ENCODE peak calls at places on chromosomes 11 and 22, in four cellular contexts. One of them, this sample, is unnamed. For H3K4me1, the result is how much of the 10 kb centered on the place peaks cover.

GRCh38 chr11:110525883-110526282 is 96.1 kb downstream of the FDX1 start:
- DNase-seq in uterus: peak
- DNase-seq in fibroblast of lung: peak
- DNase-seq in mucosa of descending colon: no peak
- DNase-seq in this sample: no peak

GRCh38 chr22:23200896-23201295 is 20.6 kb downstream of the BCR start:
- DNase-seq in uterus: no peak
- DNase-seq in fibroblast of lung: no peak
- DNase-seq in mucosa of descending colon: no peak
- DNase-seq in this sample: peak

GRCh38 chr22:50325444-50326224 is 1.2 kb downstream of the DENND6B start:
- DNase-seq in uterus: no peak
- DNase-seq in fibroblast of lung: no peak
- DNase-seq in mucosa of descending colon: no peak
- DNase-seq in this sample: no peak

GRCh38 chr11:441418-442274 is at the start of gene ANO9:
- DNase-seq in uterus: no peak
- DNase-seq in fibroblast of lung: no peak
- DNase-seq in mucosa of descending colon: peak
- DNase-seq in this sample: peak

GRCh38 chr11:58395581-58395980 is 11.1 kb downstream of the OR5B3 start:
- DNase-seq in uterus: no peak
- DNase-seq in fibroblast of lung: no peak
- DNase-seq in mucosa of descending colon: no peak
- DNase-seq in this sample: no peak

GRCh38 chr11:47524200-47524874 is 28.6 kb downstream of the CELF1 start:
- DNase-seq in uterus: no peak
- DNase-seq in fibroblast of lung: no peak
- DNase-seq in mucosa of descending colon: no peak
- DNase-seq in this sample: peak

GRCh38 chr22:20503816-20504215 is 3.6 kb upstream of the MED15 start:
- DNase-seq in uterus: no peak
- DNase-seq in fibroblast of lung: no peak
- DNase-seq in mucosa of descending colon: peak
- DNase-seq in this sample: no peak

GRCh38 chr11:60116996-60117790 is 28.7 kb downstream of the MS4A2 start:
- DNase-seq in uterus: no peak
- DNase-seq in fibroblast of lung: no peak
- DNase-seq in mucosa of descending colon: no peak
- DNase-seq in this sample: no peak

GRCh38 chr11:83401506-83402225 is 115.5 kb upstream of the CCDC90B start:
- DNase-seq in uterus: no peak
- DNase-seq in fibroblast of lung: no peak
- DNase-seq in mucosa of descending colon: no peak
- DNase-seq in this sample: no peak

GRCh38 chr11:1140642-1141490 is 16.9 kb upstream of the MUC5AC start:
- DNase-seq in uterus: no peak
- DNase-seq in fibroblast of lung: no peak
- DNase-seq in mucosa of descending colon: no peak
- DNase-seq in this sample: no peak

GRCh38 chr11:6406370-6406769 is 12.5 kb downstream of the APBB1 start:
- DNase-seq in uterus: no peak
- DNase-seq in fibroblast of lung: no peak
- DNase-seq in mucosa of descending colon: no peak
- DNase-seq in this sample: no peak
- H3K4me1 ChIP-seq in uterus: under half
- H3K4me1 ChIP-seq in fibroblast of lung: under half
- H3K4me1 ChIP-seq in mucosa of descending colon: under half
- H3K4me1 ChIP-seq in this sample: under half

GRCh38 chr22:46574438-46574992 is 37.1 kb upstream of the CELSR1 start:
- DNase-seq in uterus: no peak
- DNase-seq in fibroblast of lung: no peak
- DNase-seq in mucosa of descending colon: peak
- DNase-seq in this sample: no peak

GRCh38 chr22:46575915-46576555 is 38.6 kb upstream of the CELSR1 start:
- DNase-seq in uterus: no peak
- DNase-seq in fibroblast of lung: no peak
- DNase-seq in mucosa of descending colon: peak
- DNase-seq in this sample: no peak

GRCh38 chr22:46573781-46574437 is 36.5 kb upstream of the CELSR1 start:
- DNase-seq in uterus: no peak
- DNase-seq in fibroblast of lung: no peak
- DNase-seq in mucosa of descending colon: peak
- DNase-seq in this sample: no peak

GRCh38 chr22:46576556-46577351 is 39.3 kb upstream of the CELSR1 start:
- DNase-seq in uterus: peak
- DNase-seq in fibroblast of lung: peak
- DNase-seq in mucosa of descending colon: peak
- DNase-seq in this sample: peak

DNA sequence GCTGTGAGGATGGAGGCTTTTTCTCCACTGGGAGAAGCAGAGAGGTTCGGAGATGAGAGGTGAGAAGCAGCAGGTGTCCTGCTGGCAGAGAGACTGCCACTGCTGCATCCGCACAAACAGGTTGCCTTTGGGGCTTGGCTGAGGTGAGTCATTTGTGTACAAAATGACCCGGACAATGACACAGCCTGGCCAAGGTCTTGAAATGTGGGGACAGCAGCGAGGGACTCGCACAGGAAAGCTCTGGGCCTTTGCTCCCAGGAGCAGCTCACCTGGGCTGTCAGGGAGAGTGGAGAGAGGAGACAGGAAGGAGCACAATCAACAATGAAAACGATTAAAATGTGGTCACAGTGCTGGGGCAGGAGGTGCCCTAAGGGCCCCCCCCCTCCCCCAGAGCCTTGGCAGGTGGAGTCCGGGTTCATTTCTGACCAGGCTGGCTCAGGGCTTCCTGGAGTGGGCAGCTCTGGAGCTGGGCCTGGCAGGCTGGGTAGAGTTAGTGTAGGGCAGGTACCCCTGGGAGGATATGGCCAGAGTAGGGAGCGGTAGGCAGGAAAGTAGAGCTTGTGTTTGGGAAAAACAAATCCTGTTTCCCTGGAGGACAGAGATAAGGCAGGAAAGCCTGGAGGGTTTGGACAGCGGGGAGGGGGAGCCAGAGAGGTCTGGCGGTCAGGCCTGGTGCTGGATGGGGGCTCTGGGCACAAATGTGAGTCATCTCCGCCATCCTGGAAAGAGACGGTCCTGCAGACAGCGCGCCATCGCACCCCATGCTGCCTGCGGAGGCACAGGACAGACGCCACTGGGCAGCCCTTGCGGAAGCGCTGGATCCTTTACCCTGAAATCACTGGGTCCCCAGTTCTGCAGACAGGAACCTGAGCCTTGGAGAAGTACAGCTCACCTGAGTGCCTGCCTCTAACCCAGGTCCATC is 37.8 kb upstream of the CELSR1 start:
- DNase-seq in uterus: no peak
- DNase-seq in fibroblast of lung: no peak
- DNase-seq in mucosa of descending colon: peak
- DNase-seq in this sample: peak
- H3K4me1 ChIP-seq in uterus: under half
- H3K4me1 ChIP-seq in fibroblast of lung: under half
- H3K4me1 ChIP-seq in mucosa of descending colon: under half
- H3K4me1 ChIP-seq in this sample: half or more

GRCh38 chr11:4063348-4063747 is 31.3 kb upstream of the RRM1 start:
- DNase-seq in uterus: no peak
- DNase-seq in fibroblast of lung: no peak
- DNase-seq in mucosa of descending colon: no peak
- DNase-seq in this sample: no peak

GRCh38 chr11:4064278-4064955 is 30.2 kb upstream of the RRM1 start:
- DNase-seq in uterus: no peak
- DNase-seq in fibroblast of lung: no peak
- DNase-seq in mucosa of descending colon: no peak
- DNase-seq in this sample: no peak

GRCh38 chr11:4066960-4067359 is 27.6 kb upstream of the RRM1 start:
- DNase-seq in uterus: no peak
- DNase-seq in fibroblast of lung: no peak
- DNase-seq in mucosa of descending colon: no peak
- DNase-seq in this sample: no peak

GRCh38 chr11:4065601-4066377 is 28.8 kb upstream of the RRM1 start:
- DNase-seq in uterus: peak
- DNase-seq in fibroblast of lung: no peak
- DNase-seq in mucosa of descending colon: no peak
- DNase-seq in this sample: no peak

GRCh38 chr11:4065086-4065485 is 29.5 kb upstream of the RRM1 start:
- DNase-seq in uterus: no peak
- DNase-seq in fibroblast of lung: no peak
- DNase-seq in mucosa of descending colon: no peak
- DNase-seq in this sample: no peak
- H3K4me1 ChIP-seq in uterus: under half
- H3K4me1 ChIP-seq in fibroblast of lung: under half
- H3K4me1 ChIP-seq in mucosa of descending colon: under half
- H3K4me1 ChIP-seq in this sample: under half

GRCh38 chr11:65127473-65128181 is 5.5 kb downstream of the MRPL49 start:
- DNase-seq in uterus: no peak
- DNase-seq in fibroblast of lung: no peak
- DNase-seq in mucosa of descending colon: peak
- DNase-seq in this sample: no peak
- H3K4me1 ChIP-seq in uterus: under half
- H3K4me1 ChIP-seq in fibroblast of lung: under half
- H3K4me1 ChIP-seq in mucosa of descending colon: under half
- H3K4me1 ChIP-seq in this sample: under half

GRCh38 chr11:19084661-19085315 is 24.3 kb upstream of the MRGPRX2 start:
- DNase-seq in uterus: no peak
- DNase-seq in fibroblast of lung: no peak
- DNase-seq in mucosa of descending colon: no peak
- DNase-seq in this sample: no peak
- H3K4me1 ChIP-seq in uterus: under half
- H3K4me1 ChIP-seq in fibroblast of lung: under half
- H3K4me1 ChIP-seq in mucosa of descending colon: under half
- H3K4me1 ChIP-seq in this sample: under half

GRCh38 chr11:130554241-130555055 is 106.0 kb downstream of the ADAMTS15 start:
- DNase-seq in uterus: no peak
- DNase-seq in fibroblast of lung: no peak
- DNase-seq in mucosa of descending colon: no peak
- DNase-seq in this sample: peak
- H3K4me1 ChIP-seq in uterus: under half
- H3K4me1 ChIP-seq in fibroblast of lung: under half
- H3K4me1 ChIP-seq in mucosa of descending colon: under half
- H3K4me1 ChIP-seq in this sample: under half

GRCh38 chr22:40329466-40329865 is 16.8 kb upstream of the ADSL start:
- DNase-seq in uterus: no peak
- DNase-seq in fibroblast of lung: no peak
- DNase-seq in mucosa of descending colon: no peak
- DNase-seq in this sample: no peak

GRCh38 chr22:40334060-40334459 is 12.2 kb upstream of the ADSL start:
- DNase-seq in uterus: no peak
- DNase-seq in fibroblast of lung: no peak
- DNase-seq in mucosa of descending colon: no peak
- DNase-seq in this sample: no peak

GRCh38 chr22:40332319-40332781 is 13.9 kb upstream of the ADSL start:
- DNase-seq in uterus: no peak
- DNase-seq in fibroblast of lung: peak
- DNase-seq in mucosa of descending colon: no peak
- DNase-seq in this sample: no peak

GRCh38 chr22:40329021-40329456 is 17.3 kb upstream of the ADSL start:
- DNase-seq in uterus: no peak
- DNase-seq in fibroblast of lung: no peak
- DNase-seq in mucosa of descending colon: no peak
- DNase-seq in this sample: no peak

GRCh38 chr22:40331706-40332105 is 14.6 kb upstream of the ADSL start:
- DNase-seq in uterus: no peak
- DNase-seq in fibroblast of lung: no peak
- DNase-seq in mucosa of descending colon: no peak
- DNase-seq in this sample: no peak
- H3K4me1 ChIP-seq in uterus: under half
- H3K4me1 ChIP-seq in fibroblast of lung: under half
- H3K4me1 ChIP-seq in mucosa of descending colon: under half
- H3K4me1 ChIP-seq in this sample: under half

DNA sequence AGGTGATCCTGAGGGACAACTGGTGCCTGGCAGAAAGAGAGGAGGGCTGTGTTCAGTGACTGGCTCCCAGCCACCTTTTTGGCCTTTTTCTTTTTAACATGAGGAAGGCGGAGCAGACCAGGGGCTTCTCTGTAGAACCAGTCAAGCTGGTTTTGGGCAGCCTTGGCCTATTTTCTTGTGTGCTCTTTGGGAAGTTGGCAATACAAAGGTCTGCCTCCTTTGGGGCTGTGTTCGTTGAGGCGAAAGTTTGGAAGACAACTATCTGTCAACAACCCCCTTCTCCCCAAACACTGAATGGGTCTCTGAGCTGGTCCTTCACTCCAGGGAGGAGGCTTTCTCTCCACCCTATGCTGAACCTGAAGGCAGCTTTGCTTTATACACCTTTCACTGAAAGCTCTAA is 8.5 kb downstream of the MARK2 start:
- DNase-seq in uterus: no peak
- DNase-seq in fibroblast of lung: no peak
- DNase-seq in mucosa of descending colon: peak
- DNase-seq in this sample: peak
- H3K4me1 ChIP-seq in uterus: under half
- H3K4me1 ChIP-seq in fibroblast of lung: under half
- H3K4me1 ChIP-seq in mucosa of descending colon: half or more
- H3K4me1 ChIP-seq in this sample: half or more

DNA sequence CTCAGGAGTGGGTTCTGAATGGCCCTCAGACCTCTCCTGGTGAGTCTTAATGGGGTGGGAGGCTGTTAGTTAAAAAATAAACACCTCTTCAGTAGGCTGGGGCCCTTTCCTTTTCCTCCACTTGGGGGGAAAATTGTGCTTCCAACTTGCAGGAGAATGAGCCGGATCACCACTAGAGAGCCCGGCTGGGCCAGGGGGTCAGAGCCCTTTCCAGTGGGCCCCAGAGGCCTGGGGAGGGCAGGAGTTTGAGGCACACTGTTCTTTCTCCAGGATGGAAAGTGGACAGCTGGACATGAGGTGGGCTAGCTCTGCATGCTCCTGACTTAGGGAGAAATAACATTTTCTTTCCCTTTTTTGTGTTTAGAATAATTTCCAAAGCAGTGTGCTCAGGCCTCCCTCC is 32.8 kb downstream of the B3GAT1 start:
- DNase-seq in uterus: no peak
- DNase-seq in fibroblast of lung: no peak
- DNase-seq in mucosa of descending colon: no peak
- DNase-seq in this sample: no peak
- H3K4me1 ChIP-seq in uterus: under half
- H3K4me1 ChIP-seq in fibroblast of lung: under half
- H3K4me1 ChIP-seq in mucosa of descending colon: under half
- H3K4me1 ChIP-seq in this sample: under half